ENCODE peak calls at places on chromosomes 2 and 18, in four cellular contexts. C is A549, Y is IMR-90, H is K562. P is an unnamed sample.

GRCh38 chr2:11395971-11396689 is 51.7 kb upstream of the ROCK2 start:
- DNase-seq in H (no peak), C (no peak), Y (no peak), P (no peak)

GRCh38 chr2:105883911-105884694 is 139.4 kb downstream of the NCK2 start:
- DNase-seq in Y (no peak), H (no peak), C (no peak), P (no peak)

GRCh38 chr18:21177742-21178305 is 64.2 kb upstream of the GREB1L start:
- DNase-seq in Y (no peak), C (no peak), H (no peak), P (no peak)

GRCh38 chr2:85356186-85356585 is 1.6 kb downstream of the ELMOD3 start:
- DNase-seq in Y (no peak), H (no peak), C (no peak), P (no peak)

GRCh38 chr2:110946892-110947291 is 173.8 kb upstream of the BCL2L11 start:
- DNase-seq in C (no peak), H (no peak), Y (no peak), P (no peak)

GRCh38 chr18:8063733-8064132 is 496.6 kb downstream of the PTPRM start:
- DNase-seq in C (no peak), Y (no peak), H (no peak), P (no peak)

GRCh38 chr2:215712850-215713230 is 277.0 kb upstream of the FN1 start:
- DNase-seq in C (no peak), Y (peak; percentile 47), H (no peak), P (no peak)

GRCh38 chr18:23819005-23819404 is 129.8 kb downstream of the LAMA3 start:
- DNase-seq in Y (no peak), C (no peak), H (no peak), P (no peak)

GRCh38 chr2:84986018-84986417 is 15.1 kb downstream of the KCMF1 start:
- DNase-seq in Y (no peak), H (no peak), C (no peak), P (no peak)

GRCh38 chr2:71220743-71221142 is 6.2 kb downstream of the PAIP2B start:
- DNase-seq in Y (no peak), C (no peak), H (no peak), P (no peak)

GRCh38 chr2:44918095-44918775 is 23.3 kb upstream of the SIX3 start:
- DNase-seq in H (no peak), Y (no peak), C (no peak), P (peak; percentile 15)

GRCh38 chr2:174959787-174960186 is 45.4 kb downstream of the CHN1 start:
- DNase-seq in C (no peak), H (no peak), Y (no peak), P (no peak)

GRCh38 chr2:237289134-237289533 is 124.8 kb downstream of the COL6A3 start:
- DNase-seq in C (no peak), H (no peak), Y (no peak), P (no peak)

GRCh38 chr2:179787601-179788000 is 73.8 kb downstream of the ZNF385B start:
- DNase-seq in Y (no peak), C (no peak), H (peak; percentile 85), P (no peak)

GRCh38 chr2:179793238-179793637 is 68.2 kb downstream of the ZNF385B start:
- DNase-seq in Y (no peak), H (peak; percentile 63), C (no peak), P (no peak)

GRCh38 chr2:179790235-179790895 is 71.0 kb downstream of the ZNF385B start:
- DNase-seq in Y (no peak), H (no peak), C (no peak), P (no peak)

DNA sequence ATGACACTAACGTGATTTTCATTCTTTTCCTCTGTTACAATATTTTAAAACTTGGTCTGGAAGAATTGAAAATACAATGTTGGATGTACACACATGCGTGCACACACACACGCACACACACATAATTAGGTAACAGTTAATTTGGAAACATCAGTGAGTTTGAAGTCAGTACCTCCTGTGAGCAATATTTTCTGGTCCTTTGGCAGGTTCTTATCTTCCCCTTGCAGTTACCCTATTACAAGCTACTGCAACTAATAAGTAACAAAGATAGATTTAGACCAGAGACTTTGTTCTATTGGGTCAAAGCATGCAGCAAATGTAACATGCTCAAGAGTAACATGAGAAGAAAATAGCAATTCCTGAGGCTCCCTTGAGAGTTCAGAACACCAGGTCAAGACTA is 73.3 kb downstream of the ZNF385B start:
- DNase-seq in Y (no peak), C (no peak), H (peak; percentile 45), P (no peak)
- TF ChIP-seq RCOR1 in Y (no peak), C (no peak), H (no peak), P (no peak)

GRCh38 chr2:226995625-226996041 is 159.8 kb downstream of the RHBDD1 start:
- DNase-seq in H (no peak), C (no peak), Y (peak; percentile 77), P (no peak)
- TF ChIP-seq RCOR1 in H (no peak), C (no peak), Y (no peak), P (no peak)

DNA sequence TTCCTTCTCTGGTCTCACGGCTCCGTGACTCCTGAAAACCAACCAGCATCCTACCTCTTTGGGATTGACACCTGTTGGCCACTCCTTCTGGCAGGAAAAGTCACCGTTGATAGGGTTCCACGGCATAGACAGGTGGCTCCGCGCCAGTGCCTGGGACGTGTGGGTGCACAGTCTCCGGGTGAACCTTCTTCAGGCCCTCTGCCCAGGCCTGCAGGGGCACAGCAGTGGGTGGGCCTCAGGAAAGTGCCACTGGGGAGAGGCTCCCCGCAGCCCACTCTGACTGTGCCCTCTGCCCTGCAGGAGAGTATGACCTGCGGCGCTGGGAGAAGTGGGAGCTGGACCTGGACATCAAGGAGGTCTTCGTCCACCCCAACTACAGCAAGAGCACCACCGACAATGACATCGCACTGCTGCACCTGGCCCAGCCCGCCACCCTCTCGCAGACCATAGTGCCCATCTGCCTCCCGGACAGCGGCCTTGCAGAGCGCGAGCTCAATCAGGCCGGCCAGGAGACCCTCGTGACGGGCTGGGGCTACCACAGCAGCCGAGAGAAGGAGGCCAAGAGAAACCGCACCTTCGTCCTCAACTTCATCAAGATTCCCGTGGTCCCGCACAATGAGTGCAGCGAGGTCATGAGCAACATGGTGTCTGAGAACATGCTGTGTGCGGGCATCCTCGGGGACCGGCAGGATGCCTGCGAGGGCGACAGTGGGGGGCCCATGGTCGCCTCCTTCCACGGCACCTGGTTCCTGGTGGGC is 10.0 kb downstream of the PROC start:
- DNase-seq in H (no peak), C (no peak), Y (no peak), P (no peak)
- TF ChIP-seq RCOR1 in H (no peak), C (no peak), Y (no peak), P (no peak)

GRCh38 chr18:9804517-9805104 is 81.2 kb upstream of the TXNDC2 start:
- DNase-seq in H (peak; percentile 58), C (no peak), Y (no peak), P (no peak)
- TF ChIP-seq RCOR1 in H (no peak), C (no peak), Y (no peak), P (no peak)

GRCh38 chr2:100814453-100814852 is 5.5 kb upstream of the NPAS2 start:
- DNase-seq in Y (no peak), H (no peak), C (no peak), P (no peak)
- TF ChIP-seq RCOR1 in Y (no peak), H (no peak), C (no peak), P (no peak)